ENCODE peak calls at places on chromosome 16, in nine cellular contexts. U, O, J, A, F, I, T, P and V are unnamed samples. For H3K4me1, the result is how much of the 10 kb centered on the place peaks cover.

GRCh38 chr16:78641463-78641862 is 542.0 kb downstream of the WWOX start:
- DNase-seq in P (no peak), I (no peak), A (no peak), J (no peak), U (no peak), T (no peak), F (no peak), O (no peak), V (no peak)

GRCh38 chr16:71894229-71894920 is 956 bp upstream of the IST1 start:
- DNase-seq in J (peak), T (peak), A (peak), P (peak), U (peak), I (peak), O (peak), F (peak), V (peak)

GRCh38 chr16:9138731-9139501 is 47.5 kb downstream of the HAPSTR1 start:
- DNase-seq in U (peak), A (peak), T (peak), F (peak), O (peak), P (peak), I (peak), J (peak), V (peak)

GRCh38 chr16:4021070-4021779 is 95.0 kb downstream of the ADCY9 start:
- DNase-seq in U (no peak), I (no peak), J (peak), F (no peak), A (no peak), O (no peak), T (peak), P (peak), V (no peak)

GRCh38 chr16:81831722-81832126 is 52.6 kb downstream of the PLCG2 start:
- DNase-seq in P (peak), I (peak), T (peak), O (peak), U (no peak), F (peak), A (no peak), J (peak), V (no peak)

GRCh38 chr16:66588981-66589713 is 9.9 kb downstream of the CMTM2 start:
- DNase-seq in F (no peak), A (peak), O (peak), P (peak), J (no peak), U (no peak), I (peak), T (peak), V (no peak)

GRCh38 chr16:17817260-17817659 is 346.5 kb upstream of the XYLT1 start:
- DNase-seq in F (no peak), A (no peak), J (no peak), O (no peak), P (no peak), T (no peak), U (no peak), I (no peak), V (no peak)

GRCh38 chr16:51419768-51420167 is 268.7 kb upstream of the SALL1 start:
- DNase-seq in J (no peak), P (no peak), I (no peak), F (no peak), U (no peak), T (no peak), A (no peak), O (no peak), V (no peak)

GRCh38 chr16:49414651-49415050 is 41.0 kb downstream of the C16orf78 start:
- DNase-seq in U (no peak), A (no peak), F (no peak), I (no peak), T (no peak), P (no peak), J (no peak), O (no peak), V (no peak)

GRCh38 chr16:58137581-58137980 is 8.4 kb upstream of the CFAP20 start:
- DNase-seq in U (no peak), F (no peak), P (no peak), T (no peak), O (no peak), A (no peak), J (no peak), I (no peak), V (no peak)

GRCh38 chr16:66265106-66265415 is 101.4 kb upstream of the CDH5 start:
- DNase-seq in O (no peak), J (no peak), T (no peak), F (no peak), U (no peak), I (peak), P (no peak), A (no peak), V (no peak)

GRCh38 chr16:57988929-57989328 is 11.5 kb downstream of the ZNF319 start:
- DNase-seq in T (no peak), A (no peak), J (no peak), F (no peak), I (peak), O (peak), U (no peak), P (peak), V (no peak)

GRCh38 chr16:14487579-14487978 is 142.5 kb downstream of the PARN start:
- DNase-seq in P (no peak), A (peak), U (peak), F (no peak), T (peak), O (no peak), I (no peak), J (no peak), V (no peak)

GRCh38 chr16:57871457-57871856 is 69.2 kb upstream of the KIFC3 start:
- DNase-seq in P (no peak), T (no peak), I (no peak), U (no peak), A (peak), F (no peak), J (no peak), O (no peak), V (no peak)

GRCh38 chr16:63302841-63303240 is 1266.6 kb upstream of the CDH8 start:
- DNase-seq in A (no peak), T (no peak), I (no peak), O (no peak), P (no peak), U (no peak), J (no peak), F (no peak), V (no peak)

GRCh38 chr16:48165961-48166578 is 10.3 kb upstream of the ABCC12 start:
- DNase-seq in P (no peak), O (no peak), U (no peak), T (no peak), I (no peak), F (no peak), J (no peak), A (no peak), V (peak)

GRCh38 chr16:75196826-75197225 is 10.1 kb downstream of the CTRB2 start:
- DNase-seq in A (no peak), O (no peak), I (peak), P (peak), T (no peak), J (no peak), U (no peak), F (no peak), V (no peak)

GRCh38 chr16:50253511-50253903 is 12.8 kb upstream of the ADCY7 start:
- DNase-seq in U (no peak), F (no peak), P (no peak), A (no peak), J (no peak), I (peak), T (no peak), O (no peak), V (no peak)

GRCh38 chr16:86389566-86390328 is 120.6 kb upstream of the FOXF1 start:
- DNase-seq in U (no peak), I (no peak), F (no peak), P (no peak), A (peak), O (no peak), T (no peak), J (no peak), V (no peak)

GRCh38 chr16:69497876-69498596 is 67.7 kb upstream of the NFAT5 start:
- DNase-seq in P (no peak), J (no peak), F (no peak), A (no peak), T (no peak), I (peak), O (no peak), U (no peak), V (no peak)

GRCh38 chr16:1354815-1355214 is 3.1 kb downstream of the GNPTG start:
- DNase-seq in P (no peak), T (no peak), J (no peak), U (no peak), I (no peak), A (no peak), O (no peak), F (no peak), V (no peak)

GRCh38 chr16:7140899-7141298 is 191.7 kb upstream of the RBFOX1 start:
- DNase-seq in P (no peak), I (no peak), O (no peak), T (no peak), J (no peak), F (no peak), U (no peak), A (no peak), V (no peak)

GRCh38 chr16:86220552-86220951 is 289.8 kb upstream of the FOXF1 start:
- DNase-seq in O (no peak), F (no peak), J (no peak), I (no peak), A (no peak), U (no peak), T (no peak), P (no peak), V (no peak)

GRCh38 chr16:20327444-20328041 is at the start of gene GP2:
- DNase-seq in F (no peak), P (no peak), U (no peak), T (no peak), I (peak), O (no peak), J (peak), A (no peak), V (no peak)

GRCh38 chr16:59881366-59881765 is 1147.2 kb upstream of the GOT2 start:
- DNase-seq in I (peak), J (no peak), A (no peak), T (no peak), O (no peak), U (no peak), P (no peak), F (no peak), V (no peak)

DNA sequence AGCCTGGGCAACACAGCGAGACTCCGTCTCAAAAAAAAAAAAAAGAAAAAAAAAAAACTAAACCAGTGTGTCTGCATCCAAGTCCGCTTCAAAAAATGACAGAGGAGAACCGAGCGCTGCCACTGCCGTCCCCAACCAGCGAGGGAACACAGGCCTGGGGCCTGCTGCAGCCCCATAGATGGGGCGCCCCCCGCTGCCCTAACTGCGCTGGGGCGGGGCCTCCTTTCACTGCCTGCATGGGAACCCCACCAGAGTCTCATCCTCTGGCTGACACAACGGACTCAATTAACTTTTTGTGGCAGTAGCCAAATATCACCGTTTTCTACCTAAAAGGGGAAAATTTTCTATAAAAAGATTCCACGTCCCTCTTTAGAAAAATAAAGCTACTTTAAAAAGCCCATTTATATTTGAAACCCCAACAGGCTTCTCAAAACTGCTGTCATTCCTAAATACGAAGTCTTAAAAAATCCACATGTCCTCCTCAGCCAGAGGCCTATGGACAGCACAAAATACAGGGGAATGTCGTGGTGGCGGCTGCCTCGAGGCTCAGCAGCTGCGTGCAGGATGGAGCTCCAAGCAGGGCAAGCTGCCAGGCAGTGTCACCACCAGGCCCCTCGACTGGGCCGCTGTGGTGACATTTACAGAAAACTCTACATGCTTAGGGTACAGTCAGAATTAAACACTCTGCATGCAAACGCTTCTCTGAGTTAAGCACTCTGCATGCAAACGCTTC is 30.4 kb downstream of the KLHDC4 start:
- DNase-seq in U (peak), P (no peak), O (no peak), J (no peak), A (no peak), I (no peak), T (no peak), F (no peak), V (peak)
- TF ChIP-seq CTCF in U (no peak), P (no peak), O (no peak), J (no peak), A (no peak), I (no peak), T (no peak), F (no peak), V (peak)

GRCh38 chr16:31186176-31186575 is 6.2 kb downstream of the FUS start:
- DNase-seq in U (no peak), P (no peak), T (no peak), J (no peak), A (no peak), I (no peak), O (no peak), F (no peak), V (no peak)
- H3K4me1 ChIP-seq in U (under half), P (under half), T (under half), J (under half), A (under half), I (under half), O (under half), F (under half), V (under half)

GRCh38 chr16:25005445-25006306 is 9.5 kb downstream of the ARHGAP17 start:
- DNase-seq in F (no peak), J (no peak), T (no peak), A (no peak), O (no peak), I (no peak), U (no peak), P (no peak), V (no peak)
- H3K4me3 ChIP-seq in F (no peak), J (no peak), T (no peak), A (no peak), O (no peak), I (no peak), U (no peak), P (no peak), V (no peak)

DNA sequence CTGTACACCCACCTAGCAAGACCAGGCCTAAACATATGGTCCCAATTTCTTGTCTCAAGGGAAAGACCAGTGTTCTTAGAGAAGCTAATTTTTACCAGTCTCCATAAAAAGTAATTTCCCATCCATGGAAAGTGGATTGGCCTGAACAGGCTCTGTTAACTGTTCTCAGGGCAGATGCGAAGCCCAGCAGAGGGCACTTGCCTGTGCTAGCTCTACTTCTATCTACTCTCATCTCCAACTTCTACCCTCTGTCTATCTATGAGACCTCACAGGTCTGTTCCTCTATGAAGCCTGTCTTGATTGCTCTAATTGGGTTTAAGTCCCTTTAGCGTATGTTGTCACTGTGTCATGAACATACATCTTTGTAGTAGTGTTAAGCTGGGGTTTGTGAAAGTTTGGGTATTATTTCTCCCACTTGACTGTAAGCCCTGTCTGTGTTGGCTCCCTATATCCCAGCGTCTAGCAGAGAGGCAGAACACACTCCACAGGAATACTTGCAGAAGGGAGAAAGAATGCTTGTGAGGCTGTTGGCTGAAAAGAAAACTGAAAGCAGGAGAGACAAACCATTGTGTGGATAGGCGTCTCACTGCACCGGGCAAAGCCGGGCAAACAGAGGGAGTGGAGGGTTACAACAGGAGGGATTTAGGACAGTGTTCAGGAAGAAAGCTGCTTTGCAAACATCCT is 167.2 kb upstream of the MAF start:
- DNase-seq in A (no peak), F (peak), U (no peak), O (no peak), T (peak), P (no peak), I (peak), J (peak), V (no peak)
- TF ChIP-seq CTCF in A (no peak), F (peak), U (no peak), O (peak), T (peak), P (no peak), I (peak), J (no peak), V (no peak)